ENCODE peak calls at places on chromosomes 3 and 15, in ten cellular contexts. M is iPS-NIHi11; P is NCI-H2029 treated with DMSO at 0.1 percent for 48 hours; U is activated CD4-positive, alpha-beta T cell treated with anti-CD3 and anti-CD28 coated beads, Interleukin-2, amount 50 U/mL, for 48 hours; T is stimulated activated CD4-positive, alpha-beta T cell treated with anti-CD3 and anti-CD28 coated beads, Interleukin-15, amount 100 ng/mL, for 1 hour; J is SW480; O is heart left ventricle; W is activated naive CD4-positive, alpha-beta T cell treated with anti-CD3 and anti-CD28 coated beads, Interleukin-2, amount 50 U/mL, for 16 hours; B is suprapubic skin; G is body of pancreas. I is an unnamed sample.

GRCh38 chr3:126146034-126146433 is 34.4 kb downstream of the ALDH1L1 start:
- DNase-seq in M (no peak), P (no peak), U (no peak), T (no peak), J (no peak), O (no peak), W (no peak), B (no peak), G (no peak), I (no peak)

GRCh38 chr15:90851114-90851513 is 17.3 kb upstream of the FURIN start:
- DNase-seq in M (no peak), P (no peak), U (peak), T (no peak), J (no peak), O (no peak), W (no peak), B (no peak), G (no peak), I (no peak)

GRCh38 chr3:55309336-55309735 is 177.8 kb downstream of the WNT5A start:
- DNase-seq in M (no peak), P (no peak), U (no peak), T (no peak), J (no peak), O (no peak), W (no peak), B (no peak), G (no peak), I (no peak)

GRCh38 chr15:40106203-40107161 is 2.2 kb downstream of the BMF start:
- DNase-seq in M (peak), P (no peak), U (no peak), T (no peak), J (peak), O (no peak), W (no peak), B (peak), G (peak), I (peak)

GRCh38 chr15:63539517-63539916 is 35.1 kb downstream of the USP3 start:
- DNase-seq in M (no peak), P (no peak), U (no peak), T (no peak), J (no peak), O (peak), W (no peak), B (no peak), G (peak), I (no peak)

GRCh38 chr3:53949541-53949940 is 57.9 kb upstream of the SELENOK start:
- DNase-seq in M (no peak), P (no peak), U (no peak), T (no peak), J (no peak), O (no peak), W (no peak), B (no peak), G (no peak), I (no peak)

GRCh38 chr3:123602325-123602724 is 17.5 kb upstream of the HACD2 start:
- DNase-seq in M (no peak), P (no peak), U (no peak), T (no peak), J (no peak), O (no peak), W (no peak), B (no peak), G (peak), I (no peak)

GRCh38 chr3:187678869-187679268 is 8.7 kb upstream of the SST start:
- DNase-seq in M (peak), P (no peak), U (peak), T (no peak), J (peak), O (peak), W (peak), B (no peak), G (peak), I (peak)

GRCh38 chr3:87900061-87900460 is 158.7 kb downstream of the CGGBP1 start:
- DNase-seq in M (peak), P (no peak), U (no peak), T (no peak), J (peak), O (no peak), W (no peak), B (no peak), G (no peak), I (peak)

GRCh38 chr15:36067483-36068274 is 511.7 kb upstream of the CDIN1 start:
- DNase-seq in M (no peak), P (no peak), U (no peak), T (no peak), J (no peak), O (no peak), W (no peak), B (no peak), G (no peak), I (no peak)

GRCh38 chr3:178078933-178079332 is 457.3 kb upstream of the KCNMB2 start:
- DNase-seq in M (no peak), P (no peak), U (no peak), T (no peak), J (no peak), O (peak), W (no peak), B (no peak), G (peak), I (peak)

GRCh38 chr15:55247766-55248427 is 41.7 kb downstream of the RAB27A start:
- DNase-seq in M (no peak), P (no peak), U (no peak), T (no peak), J (no peak), O (no peak), W (no peak), B (no peak), G (peak), I (no peak)

GRCh38 chr15:52503788-52504496 is 24.7 kb downstream of the MYO5A start:
- DNase-seq in M (no peak), P (no peak), U (no peak), T (no peak), J (no peak), O (no peak), W (no peak), B (no peak), G (no peak), I (no peak)

GRCh38 chr15:69712999-69713398 is 260.4 kb downstream of the RPLP1 start:
- DNase-seq in M (no peak), P (no peak), U (no peak), T (no peak), J (peak), O (no peak), W (no peak), B (no peak), G (no peak), I (no peak)

GRCh38 chr3:22089284-22089683 is 338.3 kb upstream of the ZNF385D start:
- DNase-seq in M (peak), P (peak), U (no peak), T (no peak), J (peak), O (no peak), W (no peak), B (no peak), G (peak), I (peak)

GRCh38 chr3:133301194-133301593 is 98.7 kb upstream of the BFSP2 start:
- DNase-seq in M (no peak), P (no peak), U (no peak), T (no peak), J (no peak), O (no peak), W (no peak), B (no peak), G (no peak), I (no peak)

GRCh38 chr3:27312044-27312668 is 57.0 kb downstream of the NEK10 start:
- DNase-seq in M (peak), P (peak), U (no peak), T (no peak), J (peak), O (no peak), W (no peak), B (no peak), G (peak), I (peak)

GRCh38 chr3:24299801-24300626 is 194.6 kb downstream of the THRB start:
- DNase-seq in M (no peak), P (no peak), U (no peak), T (no peak), J (no peak), O (no peak), W (no peak), B (no peak), G (no peak), I (no peak)

I was measured in GM23338.